ENCODE peak calls at places on chromosomes 16 and 17, in seven cellular contexts. X, C, D, O, H, U and S are unnamed samples.

GRCh38 chr17:44968225-44969143 is at the start of gene C1QL1:
- DNase-seq in D (peak), C (peak), U (peak), X (peak), H (peak), O (peak), S (peak)

GRCh38 chr17:12973496-12974318 is 44.1 kb downstream of the ELAC2 start:
- DNase-seq in U (peak), X (no peak), D (no peak), O (no peak), C (no peak), H (no peak), S (peak)

GRCh38 chr17:42310281-42311156 is 22.2 kb downstream of the STAT5A start:
- DNase-seq in C (no peak), X (no peak), H (no peak), D (no peak), O (no peak), U (peak), S (no peak)

GRCh38 chr16:4976611-4977145 is 18.5 kb downstream of the SEC14L5 start:
- DNase-seq in X (no peak), O (no peak), D (no peak), H (no peak), C (no peak), U (no peak), S (no peak)

GRCh38 chr17:53313746-53314145 is 509.0 kb upstream of the KIF2B start:
- DNase-seq in H (peak), O (no peak), U (no peak), C (no peak), D (peak), X (no peak), S (no peak)

GRCh38 chr17:80456465-80457235 is 19.8 kb downstream of the NPTX1 start:
- DNase-seq in C (no peak), U (no peak), X (no peak), D (no peak), H (no peak), O (no peak), S (no peak)

GRCh38 chr16:5383737-5384136 is 286.1 kb upstream of the EEF2KMT start:
- DNase-seq in C (no peak), O (no peak), U (no peak), X (no peak), H (no peak), D (no peak), S (no peak)

GRCh38 chr16:19168173-19169080 is at the start of gene SYT17:
- DNase-seq in U (no peak), O (no peak), C (no peak), D (no peak), H (peak), X (no peak), S (peak)

GRCh38 chr16:57646388-57647039 is 18.1 kb downstream of the ADGRG1 start:
- DNase-seq in U (no peak), X (no peak), D (no peak), C (no peak), O (peak), H (no peak), S (no peak)

GRCh38 chr16:10494343-10495030 is 85.9 kb downstream of the EMP2 start:
- DNase-seq in O (no peak), H (no peak), U (peak), C (no peak), D (no peak), X (no peak), S (no peak)